ENCODE peak calls at places on chromosomes 16 and 17, in eight cellular contexts. One of them, this sample, is unnamed. For H3K9me3, the result is how much of the 10 kb centered on the place peaks cover.

GRCh38 chr17:76000755-76001521 is at the start of gene CDK3:
- DNase-seq in H1: no peak
- DNase-seq in K562: no peak
- DNase-seq in Panc1: no peak
- DNase-seq in SK-N-MC: no peak
- DNase-seq in stomach: no peak
- DNase-seq in prostate gland: no peak
- DNase-seq in sigmoid colon: no peak
- DNase-seq in this sample: no peak

GRCh38 chr16:27272076-27272475 is 3.5 kb upstream of the NSMCE1 start:
- DNase-seq in sigmoid colon: no peak
- DNase-seq in SK-N-MC: no peak
- DNase-seq in Panc1: no peak
- DNase-seq in prostate gland: no peak
- DNase-seq in K562: no peak
- DNase-seq in H1: no peak
- DNase-seq in stomach: no peak
- DNase-seq in this sample: no peak

GRCh38 chr17:979211-979538 is 401 bp downstream of the NXN start:
- DNase-seq in prostate gland: no peak
- DNase-seq in Panc1: no peak
- DNase-seq in stomach: no peak
- DNase-seq in H1: no peak
- DNase-seq in K562: no peak
- DNase-seq in SK-N-MC: no peak
- DNase-seq in sigmoid colon: peak
- DNase-seq in this sample: no peak

GRCh38 chr16:12061336-12062055 is 85.0 kb downstream of the SNX29 start:
- DNase-seq in K562: no peak
- DNase-seq in H1: no peak
- DNase-seq in SK-N-MC: no peak
- DNase-seq in sigmoid colon: no peak
- DNase-seq in stomach: no peak
- DNase-seq in prostate gland: no peak
- DNase-seq in Panc1: no peak
- DNase-seq in this sample: no peak

GRCh38 chr16:57194512-57194911 is 8.4 kb downstream of the RSPRY1 start:
- DNase-seq in H1: no peak
- DNase-seq in prostate gland: peak
- DNase-seq in stomach: no peak
- DNase-seq in SK-N-MC: no peak
- DNase-seq in Panc1: peak
- DNase-seq in K562: no peak
- DNase-seq in sigmoid colon: no peak
- DNase-seq in this sample: no peak

GRCh38 chr17:79070266-79070880 is 4.3 kb upstream of the ENGASE start:
- DNase-seq in H1: no peak
- DNase-seq in Panc1: no peak
- DNase-seq in SK-N-MC: no peak
- DNase-seq in prostate gland: no peak
- DNase-seq in K562: no peak
- DNase-seq in sigmoid colon: peak
- DNase-seq in stomach: no peak
- DNase-seq in this sample: no peak

GRCh38 chr16:27917953-27918352 is 145.6 kb downstream of the GSG1L start:
- DNase-seq in H1: no peak
- DNase-seq in Panc1: no peak
- DNase-seq in SK-N-MC: no peak
- DNase-seq in stomach: no peak
- DNase-seq in K562: no peak
- DNase-seq in prostate gland: no peak
- DNase-seq in sigmoid colon: no peak
- DNase-seq in this sample: no peak

GRCh38 chr17:82367724-82368524 is 3.6 kb upstream of the UTS2R start:
- DNase-seq in stomach: no peak
- DNase-seq in sigmoid colon: no peak
- DNase-seq in Panc1: no peak
- DNase-seq in prostate gland: no peak
- DNase-seq in H1: no peak
- DNase-seq in SK-N-MC: no peak
- DNase-seq in K562: peak
- DNase-seq in this sample: no peak

GRCh38 chr16:55370762-55371482 is 46.9 kb downstream of the IRX6 start:
- DNase-seq in Panc1: no peak
- DNase-seq in sigmoid colon: peak
- DNase-seq in H1: peak
- DNase-seq in stomach: peak
- DNase-seq in K562: peak
- DNase-seq in SK-N-MC: no peak
- DNase-seq in prostate gland: peak
- DNase-seq in this sample: peak

GRCh38 chr16:14350626-14351025 is 279.4 kb downstream of the PARN start:
- DNase-seq in SK-N-MC: no peak
- DNase-seq in stomach: no peak
- DNase-seq in prostate gland: no peak
- DNase-seq in K562: no peak
- DNase-seq in H1: no peak
- DNase-seq in sigmoid colon: no peak
- DNase-seq in Panc1: no peak
- DNase-seq in this sample: no peak

GRCh38 chr16:35687071-35687470 is 2227.7 kb downstream of the TP53TG3F start:
- DNase-seq in sigmoid colon: no peak
- DNase-seq in stomach: no peak
- DNase-seq in H1: no peak
- DNase-seq in SK-N-MC: no peak
- DNase-seq in prostate gland: no peak
- DNase-seq in Panc1: no peak
- DNase-seq in K562: no peak
- DNase-seq in this sample: no peak
- H3K9me3 ChIP-seq in sigmoid colon: under half
- H3K9me3 ChIP-seq in stomach: half or more
- H3K9me3 ChIP-seq in H1: half or more
- H3K9me3 ChIP-seq in SK-N-MC: under half
- H3K9me3 ChIP-seq in prostate gland: under half
- H3K9me3 ChIP-seq in Panc1: under half
- H3K9me3 ChIP-seq in K562: under half
- H3K9me3 ChIP-seq in this sample: under half

DNA sequence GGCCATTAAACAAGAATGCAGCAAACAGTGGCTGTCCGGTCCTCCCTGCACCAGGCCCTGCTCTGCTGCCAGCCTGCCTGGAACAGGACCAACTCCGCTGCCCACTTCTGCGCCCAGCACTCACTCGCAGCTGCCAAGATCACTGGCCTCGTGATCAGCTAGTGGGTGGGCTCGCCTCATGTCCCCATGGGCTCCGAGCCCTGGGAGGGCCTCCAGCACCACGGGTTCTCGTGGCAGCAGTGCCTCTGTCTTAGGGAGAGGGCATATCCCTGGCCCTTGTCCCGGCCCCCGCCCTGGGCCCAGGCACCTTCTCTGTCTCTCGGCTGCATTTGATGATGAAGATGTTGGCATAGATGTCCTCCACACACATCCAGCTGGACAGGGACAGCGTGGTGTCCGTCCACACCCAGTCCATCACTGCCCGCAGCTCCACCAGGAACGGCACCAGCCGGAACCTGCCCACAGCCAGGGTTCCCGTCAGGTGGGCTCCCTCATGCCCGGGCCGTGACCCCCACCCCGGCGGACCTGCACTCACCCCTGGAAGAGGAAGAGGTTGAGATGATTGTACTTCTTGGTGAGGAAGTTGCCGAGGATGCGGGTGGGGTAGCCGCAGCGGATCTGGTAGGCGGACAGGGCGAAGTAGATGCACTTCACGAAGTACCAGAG is 13.1 kb downstream of the CTU2 start:
- DNase-seq in SK-N-MC: no peak
- DNase-seq in prostate gland: no peak
- DNase-seq in sigmoid colon: peak
- DNase-seq in Panc1: no peak
- DNase-seq in K562: no peak
- DNase-seq in H1: no peak
- DNase-seq in stomach: no peak
- DNase-seq in this sample: peak
- H3K27ac ChIP-seq in SK-N-MC: no peak
- H3K27ac ChIP-seq in prostate gland: no peak
- H3K27ac ChIP-seq in sigmoid colon: peak
- H3K27ac ChIP-seq in Panc1: no peak
- H3K27ac ChIP-seq in K562: no peak
- H3K27ac ChIP-seq in H1: no peak
- H3K27ac ChIP-seq in stomach: peak
- H3K27ac ChIP-seq in this sample: no peak

GRCh38 chr16:85377388-85378144 is 235.6 kb upstream of the GSE1 start:
- DNase-seq in SK-N-MC: no peak
- DNase-seq in Panc1: no peak
- DNase-seq in sigmoid colon: no peak
- DNase-seq in prostate gland: no peak
- DNase-seq in stomach: no peak
- DNase-seq in K562: peak
- DNase-seq in H1: no peak
- DNase-seq in this sample: peak
- TF ChIP-seq POLR2AphosphoS5 in SK-N-MC: no peak
- TF ChIP-seq POLR2AphosphoS5 in Panc1: no peak
- TF ChIP-seq POLR2AphosphoS5 in sigmoid colon: no peak
- TF ChIP-seq POLR2AphosphoS5 in prostate gland: no peak
- TF ChIP-seq POLR2AphosphoS5 in stomach: no peak
- TF ChIP-seq POLR2AphosphoS5 in K562: peak
- TF ChIP-seq POLR2AphosphoS5 in H1: no peak
- TF ChIP-seq POLR2AphosphoS5 in this sample: no peak

GRCh38 chr17:22300731-22301352 is 608.5 kb downstream of the KCNJ18 start:
- DNase-seq in SK-N-MC: no peak
- DNase-seq in K562: no peak
- DNase-seq in Panc1: no peak
- DNase-seq in prostate gland: no peak
- DNase-seq in H1: no peak
- DNase-seq in stomach: no peak
- DNase-seq in sigmoid colon: no peak
- DNase-seq in this sample: no peak
- H3K9me3 ChIP-seq in SK-N-MC: under half
- H3K9me3 ChIP-seq in K562: under half
- H3K9me3 ChIP-seq in Panc1: under half
- H3K9me3 ChIP-seq in prostate gland: under half
- H3K9me3 ChIP-seq in H1: half or more
- H3K9me3 ChIP-seq in stomach: half or more
- H3K9me3 ChIP-seq in sigmoid colon: under half
- H3K9me3 ChIP-seq in this sample: under half

DNA sequence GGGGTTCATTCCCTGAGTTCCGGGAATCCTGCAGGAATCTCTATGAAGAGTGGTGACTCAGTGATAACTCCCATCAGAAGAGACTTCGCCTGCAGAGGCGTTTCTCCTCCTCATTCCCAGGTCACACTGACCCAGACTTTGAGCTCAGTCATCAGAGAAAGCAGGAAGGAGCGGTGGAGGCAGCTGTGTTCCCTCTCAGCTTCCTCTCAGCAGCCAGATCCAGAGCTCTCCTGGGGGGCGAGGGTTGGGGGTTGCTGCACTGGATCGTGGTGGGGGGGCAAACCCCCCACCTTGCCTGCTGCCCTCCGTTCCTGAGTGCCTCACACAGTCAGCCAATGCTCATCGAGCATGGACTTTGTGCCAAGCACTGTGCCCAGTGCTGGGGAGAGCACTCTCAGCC is 271.2 kb downstream of the CBLN1 start:
- DNase-seq in H1: no peak
- DNase-seq in Panc1: no peak
- DNase-seq in sigmoid colon: no peak
- DNase-seq in stomach: no peak
- DNase-seq in SK-N-MC: no peak
- DNase-seq in prostate gland: no peak
- DNase-seq in K562: no peak
- DNase-seq in this sample: no peak
- H3K27ac ChIP-seq in H1: no peak
- H3K27ac ChIP-seq in Panc1: no peak
- H3K27ac ChIP-seq in sigmoid colon: no peak
- H3K27ac ChIP-seq in stomach: no peak
- H3K27ac ChIP-seq in SK-N-MC: no peak
- H3K27ac ChIP-seq in prostate gland: no peak
- H3K27ac ChIP-seq in K562: no peak
- H3K27ac ChIP-seq in this sample: no peak

GRCh38 chr17:58702708-58703107 is 10.3 kb downstream of the RAD51C start:
- DNase-seq in H1: no peak
- DNase-seq in sigmoid colon: no peak
- DNase-seq in stomach: no peak
- DNase-seq in Panc1: no peak
- DNase-seq in SK-N-MC: no peak
- DNase-seq in prostate gland: no peak
- DNase-seq in K562: no peak
- DNase-seq in this sample: no peak

GRCh38 chr17:58706351-58707140 is 14.1 kb downstream of the RAD51C start:
- DNase-seq in prostate gland: no peak
- DNase-seq in SK-N-MC: no peak
- DNase-seq in H1: no peak
- DNase-seq in K562: no peak
- DNase-seq in stomach: no peak
- DNase-seq in Panc1: no peak
- DNase-seq in sigmoid colon: no peak
- DNase-seq in this sample: no peak

GRCh38 chr17:58703887-58704286 is 11.5 kb downstream of the RAD51C start:
- DNase-seq in stomach: no peak
- DNase-seq in SK-N-MC: no peak
- DNase-seq in K562: no peak
- DNase-seq in sigmoid colon: no peak
- DNase-seq in H1: no peak
- DNase-seq in Panc1: no peak
- DNase-seq in prostate gland: no peak
- DNase-seq in this sample: no peak

GRCh38 chr17:58702045-58702476 is 9.7 kb downstream of the RAD51C start:
- DNase-seq in sigmoid colon: no peak
- DNase-seq in H1: no peak
- DNase-seq in SK-N-MC: no peak
- DNase-seq in stomach: no peak
- DNase-seq in K562: no peak
- DNase-seq in prostate gland: no peak
- DNase-seq in Panc1: no peak
- DNase-seq in this sample: no peak

DNA sequence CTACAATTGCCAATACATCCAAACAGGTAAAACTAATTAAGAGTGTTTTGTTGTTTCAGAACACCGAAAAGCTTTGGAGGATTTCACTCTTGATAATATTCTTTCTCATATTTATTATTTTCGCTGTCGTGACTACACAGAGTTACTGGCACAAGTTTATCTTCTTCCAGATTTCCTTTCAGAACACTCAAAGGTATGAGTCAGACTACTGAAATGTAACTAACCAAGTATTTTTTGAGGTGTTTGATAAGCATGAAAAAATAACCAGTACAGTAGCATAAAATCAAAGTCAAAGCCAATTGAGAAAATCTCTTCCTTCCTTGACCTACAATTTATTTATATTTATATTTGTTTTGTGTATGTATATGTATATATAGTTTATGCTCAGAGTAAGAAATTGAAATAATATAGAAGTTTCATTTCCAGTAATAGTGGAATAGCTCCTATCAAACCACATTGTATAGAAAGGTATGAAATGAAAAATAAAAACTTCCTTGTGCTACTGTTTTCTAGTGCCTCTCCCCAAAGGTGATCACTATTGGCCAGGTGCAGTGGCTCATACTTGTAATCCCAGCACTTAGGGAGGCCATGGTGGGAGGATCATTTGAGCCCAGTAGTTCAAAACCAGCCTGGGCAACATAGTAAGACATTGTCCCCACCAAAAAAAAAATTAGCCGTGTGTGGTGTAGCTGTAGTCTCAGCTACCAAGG is 10.9 kb downstream of the RAD51C start:
- DNase-seq in K562: no peak
- DNase-seq in H1: no peak
- DNase-seq in prostate gland: no peak
- DNase-seq in Panc1: no peak
- DNase-seq in SK-N-MC: no peak
- DNase-seq in sigmoid colon: no peak
- DNase-seq in stomach: no peak
- DNase-seq in this sample: no peak
- TF ChIP-seq POLR2AphosphoS5 in K562: no peak
- TF ChIP-seq POLR2AphosphoS5 in H1: no peak
- TF ChIP-seq POLR2AphosphoS5 in prostate gland: no peak
- TF ChIP-seq POLR2AphosphoS5 in Panc1: no peak
- TF ChIP-seq POLR2AphosphoS5 in SK-N-MC: no peak
- TF ChIP-seq POLR2AphosphoS5 in sigmoid colon: no peak
- TF ChIP-seq POLR2AphosphoS5 in stomach: no peak
- TF ChIP-seq POLR2AphosphoS5 in this sample: no peak

This sample was measured in upper lobe of left lung.